ENCODE peak calls at places on chromosomes 3 and 15, in ten cellular contexts. M is stimulated activated CD8-positive, alpha-beta memory T cell treated with anti-CD3 and anti-CD28 coated beads, Interleukin-12 subunit alpha, Interleukin-12 subunit beta, amount 100 ng/mL, for 1 hour; I is fibroblast of the conjunctiva; L is cardiac muscle cell; C is stimulated activated CD4-positive, alpha-beta T cell treated with anti-CD3 and anti-CD28 coated beads, Interleukin-4, amount 100 ng/mL, for 4 hours; E is T-helper 9 cell; G is hepatocyte; P is GM10248; Z is ureter; Y is neuronal stem cell. B is an unnamed sample.

GRCh38 chr3:123695152-123695551 is 110.3 kb upstream of the HACD2 start:
- DNase-seq in M (no peak), I (no peak), L (no peak), C (no peak), E (no peak), G (no peak), P (no peak), Z (no peak), Y (no peak), B (no peak)

GRCh38 chr15:75835990-75836952 is 7.0 kb upstream of the UBE2Q2 start:
- DNase-seq in M (no peak), I (no peak), L (no peak), C (no peak), E (no peak), G (no peak), P (no peak), Z (no peak), Y (no peak), B (no peak)

GRCh38 chr3:197216169-197216860 is 82.1 kb downstream of the DLG1 start:
- DNase-seq in M (no peak), I (peak; percentile 18), L (no peak), C (no peak), E (no peak), G (no peak), P (no peak), Z (no peak), Y (no peak), B (no peak)

GRCh38 chr15:49145651-49146609 is 9.5 kb downstream of the COPS2 start:
- DNase-seq in M (no peak), I (peak; percentile 51), L (peak; percentile 67), C (no peak), E (no peak), G (peak; percentile 74), P (peak; percentile 24), Z (no peak), Y (peak; percentile 46), B (peak; percentile 18)

GRCh38 chr15:77540346-77541060 is 92.2 kb downstream of the LINGO1 start:
- DNase-seq in M (no peak), I (no peak), L (no peak), C (no peak), E (no peak), G (no peak), P (no peak), Z (no peak), Y (no peak), B (no peak)

GRCh38 chr3:52852419-52852818 is 17.6 kb upstream of the MUSTN1 start:
- DNase-seq in M (no peak), I (no peak), L (no peak), C (no peak), E (no peak), G (no peak), P (no peak), Z (no peak), Y (no peak), B (no peak)

GRCh38 chr3:129317014-129317771 is 38.5 kb downstream of the HMCES start:
- DNase-seq in M (no peak), I (no peak), L (no peak), C (no peak), E (no peak), G (no peak), P (no peak), Z (no peak), Y (no peak), B (no peak)

GRCh38 chr15:50192926-50193595 is 11.1 kb downstream of the SLC27A2 start:
- DNase-seq in M (no peak), I (no peak), L (no peak), C (no peak), E (no peak), G (no peak), P (no peak), Z (no peak), Y (no peak), B (no peak)

GRCh38 chr15:39248204-39248603 is 332.7 kb upstream of the THBS1 start:
- DNase-seq in M (no peak), I (no peak), L (no peak), C (no peak), E (no peak), G (no peak), P (no peak), Z (no peak), Y (no peak), B (no peak)

GRCh38 chr3:16609927-16610580 is 4.8 kb upstream of the DAZL start:
- DNase-seq in M (no peak), I (no peak), L (no peak), C (no peak), E (no peak), G (no peak), P (no peak), Z (no peak), Y (no peak), B (no peak)

GRCh38 chr3:126529585-126530170 is 5.7 kb downstream of the CHST13 start:
- DNase-seq in M (no peak), I (no peak), L (no peak), C (no peak), E (no peak), G (no peak), P (no peak), Z (no peak), Y (no peak), B (no peak)

GRCh38 chr3:175073209-175073905 is 214.2 kb downstream of the NAALADL2 start:
- DNase-seq in M (no peak), I (no peak), L (no peak), C (no peak), E (no peak), G (no peak), P (no peak), Z (no peak), Y (no peak), B (no peak)

GRCh38 chr3:15757824-15758223 is 40.0 kb downstream of the ANKRD28 start:
- DNase-seq in M (no peak), I (no peak), L (no peak), C (no peak), E (no peak), G (no peak), P (no peak), Z (no peak), Y (no peak), B (no peak)

GRCh38 chr3:134605506-134605905 is 45.3 kb downstream of the KY start:
- DNase-seq in M (no peak), I (no peak), L (no peak), C (no peak), E (no peak), G (no peak), P (no peak), Z (peak; percentile 25), Y (no peak), B (no peak)

GRCh38 chr15:74402873-74403589 is 30.7 kb downstream of the SEMA7A start:
- DNase-seq in M (peak; percentile 58), I (no peak), L (no peak), C (peak; percentile 88), E (no peak), G (no peak), P (peak; percentile 79), Z (no peak), Y (no peak), B (peak; percentile 49)

GRCh38 chr15:88323468-88323867 is 66.9 kb upstream of the NTRK3 start:
- DNase-seq in M (no peak), I (no peak), L (peak; percentile 75), C (no peak), E (no peak), G (no peak), P (no peak), Z (no peak), Y (no peak), B (no peak)

GRCh38 chr3:172040078-172040975 is 949 bp downstream of the FNDC3B start:
- DNase-seq in M (no peak), I (peak; percentile 66), L (peak; percentile 77), C (peak; percentile 21), E (peak; percentile 26), G (peak; percentile 91), P (peak; percentile 72), Z (peak; percentile 83), Y (peak; percentile 70), B (no peak)